ENCODE peak calls at places on chromosomes 4 and X, in four cellular contexts. U, X, N and F are unnamed samples.

GRCh38 chr4:157804169-157804543 is 368.7 kb downstream of the GASK1B start:
- DNase-seq in U (no peak), X (no peak), N (no peak), F (no peak)

GRCh38 chrX:75968293-75968692 is 183.2 kb upstream of the MAGEE2 start:
- DNase-seq in U (no peak), X (no peak), N (no peak), F (peak; percentile 27)

GRCh38 chrX:77628294-77629025 is 157.6 kb downstream of the ATRX start:
- DNase-seq in U (no peak), X (no peak), N (no peak), F (peak; percentile 15)

GRCh38 chr4:34644716-34645115 is 1599.6 kb downstream of the ARAP2 start:
- DNase-seq in U (no peak), X (no peak), N (no peak), F (no peak)

GRCh38 chr4:184721254-184721653 is 12.6 kb downstream of the CENPU start:
- DNase-seq in U (no peak), X (no peak), N (no peak), F (no peak)

GRCh38 chr4:185282968-185283367 is 73.6 kb downstream of the SNX25 start:
- DNase-seq in U (no peak), X (no peak), N (no peak), F (no peak)

GRCh38 chr4:8688041-8688907 is 95.7 kb downstream of the CPZ start:
- DNase-seq in U (no peak), X (peak; percentile 48), N (peak; percentile 59), F (peak; percentile 23)

GRCh38 chr4:38233727-38234478 is 273.7 kb downstream of the PTTG2 start:
- DNase-seq in U (no peak), X (no peak), N (no peak), F (no peak)

GRCh38 chrX:22135171-22135711 is 103.1 kb downstream of the PHEX start:
- DNase-seq in U (peak; percentile 42), X (no peak), N (no peak), F (no peak)

GRCh38 chrX:37776283-37776986 is 3.4 kb upstream of the CYBB start:
- DNase-seq in U (no peak), X (no peak), N (no peak), F (no peak)

GRCh38 chr4:73730292-73730691 is 10.1 kb upstream of the CXCL8 start:
- DNase-seq in U (no peak), X (no peak), N (no peak), F (no peak)

GRCh38 chr4:33980361-33980760 is 2264.0 kb downstream of the ARAP2 start:
- DNase-seq in U (no peak), X (no peak), N (no peak), F (no peak)

GRCh38 chr4:70511365-70511764 is 7.0 kb upstream of the AMTN start:
- DNase-seq in U (no peak), X (no peak), N (no peak), F (no peak)

GRCh38 chr4:128787509-128788311 is 21.8 kb upstream of the JADE1 start:
- DNase-seq in U (peak; percentile 27), X (no peak), N (no peak), F (no peak)

GRCh38 chrX:49193542-49193964 is 6.4 kb downstream of the SYP start:
- DNase-seq in U (no peak), X (no peak), N (no peak), F (no peak)

GRCh38 chrX:38110231-38110630 is 103.9 kb downstream of the SYTL5 start:
- DNase-seq in U (peak; percentile 47), X (no peak), N (no peak), F (no peak)

GRCh38 chr4:10051536-10052135 is 30.3 kb upstream of the SLC2A9 start:
- DNase-seq in U (no peak), X (no peak), N (no peak), F (no peak)

GRCh38 chrX:97529801-97530200 is 646.1 kb downstream of the RPA4 start:
- DNase-seq in U (peak; percentile 72), X (no peak), N (no peak), F (no peak)

GRCh38 chr4:53905935-53906377 is 158.4 kb downstream of the CHIC2 start:
- DNase-seq in U (peak; percentile 71), X (no peak), N (peak; percentile 29), F (peak; percentile 52)

GRCh38 chr4:81509822-81510221 is 38.1 kb upstream of the RASGEF1B start:
- DNase-seq in U (no peak), X (no peak), N (no peak), F (no peak)
- H3K4me1 ChIP-seq in U (no peaks in the 10 kb centered on the region), X (peaks cover 7% of the 10 kb centered on the region), N (peaks cover 7% of the 10 kb centered on the region), F (no peaks in the 10 kb centered on the region)

GRCh38 chrX:153944800-153945150 is 332 bp upstream of the RENBP start:
- DNase-seq in U (no peak), X (no peak), N (no peak), F (no peak)

GRCh38 chrX:153941331-153942252 is 2.9 kb downstream of the RENBP start:
- DNase-seq in U (no peak), X (no peak), N (no peak), F (no peak)

GRCh38 chrX:153945956-153946909 is 1.8 kb upstream of the RENBP start:
- DNase-seq in U (no peak), X (no peak), N (no peak), F (no peak)

GRCh38 chrX:153946910-153947769 is 2.7 kb upstream of the RENBP start:
- DNase-seq in U (peak; percentile 47), X (peak; percentile 88), N (peak; percentile 56), F (peak; percentile 95)

GRCh38 chrX:153944140-153944799 is at the start of gene RENBP:
- DNase-seq in U (no peak), X (no peak), N (no peak), F (peak; percentile 82)
- H3K4me1 ChIP-seq in U (no peaks in the 10 kb centered on the region), X (peaks cover 4% of the 10 kb centered on the region), N (peaks cover 9% of the 10 kb centered on the region), F (peaks cover 7% of the 10 kb centered on the region)

GRCh38 chr4:78297075-78297815 is 240.1 kb downstream of the FRAS1 start:
- DNase-seq in U (peak; percentile 53), X (no peak), N (no peak), F (no peak)
- H3K4me1 ChIP-seq in U (peaks cover 31% of the 10 kb centered on the region), X (peaks cover 20% of the 10 kb centered on the region), N (peaks cover 2% of the 10 kb centered on the region), F (no peaks in the 10 kb centered on the region)

GRCh38 chr4:139554726-139555072 is 1.3 kb downstream of the SETD7 start:
- DNase-seq in U (no peak), X (no peak), N (no peak), F (no peak)

GRCh38 chr4:139556071-139556734 is at the start of gene SETD7:
- DNase-seq in U (peak; percentile 73), X (peak; percentile 90), N (peak; percentile 58), F (peak; percentile 73)

GRCh38 chr4:139556735-139557505 is 901 bp upstream of the SETD7 start:
- DNase-seq in U (no peak), X (peak; percentile 79), N (no peak), F (peak; percentile 29)

GRCh38 chr4:139555073-139555704 is 830 bp downstream of the SETD7 start:
- DNase-seq in U (peak; percentile 86), X (peak; percentile 96), N (peak; percentile 69), F (peak; percentile 83)

DNA sequence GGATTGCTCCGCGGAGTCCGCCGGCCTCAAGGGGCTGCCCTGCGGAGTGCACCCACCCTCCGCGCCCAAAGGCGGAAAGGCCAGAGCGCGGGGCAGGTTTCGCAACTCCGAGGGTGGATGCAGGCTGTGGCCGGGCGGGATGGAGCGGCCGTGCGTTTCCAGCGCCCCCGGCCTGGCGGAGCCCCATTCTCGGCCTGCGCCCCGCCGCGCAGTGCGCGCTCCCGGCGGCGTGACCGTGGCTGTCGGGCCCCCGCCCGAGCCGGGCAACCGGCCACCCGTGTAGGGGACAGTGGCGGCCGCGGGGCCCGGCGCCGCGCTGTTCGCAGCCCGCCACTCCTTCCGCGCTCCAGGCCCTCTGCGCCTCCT is 331 bp downstream of the SETD7 start:
- DNase-seq in U (no peak), X (peak; percentile 82), N (no peak), F (no peak)
- H3K4me1 ChIP-seq in U (peaks cover 40% of the 10 kb centered on the region), X (peaks cover 78% of the 10 kb centered on the region), N (peaks cover 14% of the 10 kb centered on the region), F (peaks cover 24% of the 10 kb centered on the region)

GRCh38 chr4:110085131-110085530 is 113.3 kb downstream of the ELOVL6 start:
- DNase-seq in U (no peak), X (no peak), N (no peak), F (no peak)
- H3K4me1 ChIP-seq in U (peaks cover 29% of the 10 kb centered on the region), X (peaks cover 10% of the 10 kb centered on the region), N (peaks cover 1% of the 10 kb centered on the region), F (peaks cover 16% of the 10 kb centered on the region)

GRCh38 chr4:90184560-90184959 is 57.4 kb downstream of the CCSER1 start:
- DNase-seq in U (no peak), X (no peak), N (no peak), F (no peak)
- H3K4me1 ChIP-seq in U (no peaks in the 10 kb centered on the region), X (no peaks in the 10 kb centered on the region), N (no peaks in the 10 kb centered on the region), F (peaks cover 14% of the 10 kb centered on the region)

GRCh38 chr4:6282247-6282646 is 12.6 kb downstream of the WFS1 start:
- DNase-seq in U (peak; percentile 16), X (no peak), N (no peak), F (no peak)
- H3K4me1 ChIP-seq in U (peaks cover 14% of the 10 kb centered on the region), X (peaks cover 46% of the 10 kb centered on the region), N (no peaks in the 10 kb centered on the region), F (no peaks in the 10 kb centered on the region)

GRCh38 chr4:155704841-155705404 is 38.3 kb downstream of the GUCY1A1 start:
- DNase-seq in U (no peak), X (no peak), N (no peak), F (no peak)

GRCh38 chr4:155707251-155707650 is 40.6 kb downstream of the GUCY1A1 start:
- DNase-seq in U (no peak), X (no peak), N (no peak), F (no peak)

GRCh38 chr4:155705664-155706063 is 39.0 kb downstream of the GUCY1A1 start:
- DNase-seq in U (peak; percentile 83), X (no peak), N (peak; percentile 43), F (no peak)

GRCh38 chr4:155701827-155702226 is 35.2 kb downstream of the GUCY1A1 start:
- DNase-seq in U (no peak), X (no peak), N (no peak), F (no peak)

GRCh38 chr4:155703486-155704227 is 37.0 kb downstream of the GUCY1A1 start:
- DNase-seq in U (peak; percentile 57), X (no peak), N (no peak), F (no peak)
- H3K4me1 ChIP-seq in U (peaks cover 2% of the 10 kb centered on the region), X (peaks cover 20% of the 10 kb centered on the region), N (peaks cover 2% of the 10 kb centered on the region), F (no peaks in the 10 kb centered on the region)

DNA sequence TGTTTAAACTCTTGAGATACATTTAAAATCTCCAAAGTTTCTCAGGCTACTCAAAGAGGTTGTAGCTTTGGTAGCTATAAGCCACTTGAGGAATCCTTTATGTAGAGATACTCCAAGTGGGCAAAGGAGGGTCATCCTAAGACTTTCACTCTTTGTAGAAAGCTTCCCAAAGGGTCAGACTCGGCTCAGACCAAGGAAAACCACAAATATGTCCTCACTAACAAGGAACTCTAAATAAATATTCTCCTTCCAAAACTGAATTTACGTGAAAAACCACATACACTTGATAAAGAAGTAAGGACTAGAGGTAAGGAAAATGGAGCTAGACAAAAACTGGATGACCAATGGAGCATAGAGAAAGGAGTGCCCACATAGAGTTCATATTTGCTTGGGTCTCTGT is 41.7 kb upstream of the DDX60 start:
- DNase-seq in U (peak; percentile 59), X (no peak), N (no peak), F (no peak)
- H3K4me1 ChIP-seq in U (peaks cover 4% of the 10 kb centered on the region), X (no peaks in the 10 kb centered on the region), N (no peaks in the 10 kb centered on the region), F (no peaks in the 10 kb centered on the region)